ENCODE peak calls at places on chromosomes 12 and 14, in six cellular contexts. W is activated CD4-positive, alpha-beta T cell treated with anti-CD3 and anti-CD28 coated beads for 4 hours; U is WTC11; X is iPS-NIHi11; E is stimulated activated CD4-positive, alpha-beta T cell treated with anti-CD3 and anti-CD28 coated beads, TNF-alpha, amount 100 ng/mL, for 1 hour; R is naive thymus-derived CD8-positive, alpha-beta T cell. H is an unnamed sample.

GRCh38 chr12:120168337-120168736 is 26.2 kb downstream of the GCN1 start:
- DNase-seq in X (no peak), W (no peak), U (no peak), R (no peak), E (no peak), H (no peak)

GRCh38 chr12:100141998-100142850 is 450 bp downstream of the BLTP3B start:
- DNase-seq in E (peak), U (peak), W (peak), X (peak), R (peak), H (no peak)

GRCh38 chr14:65954915-65955314 is 531.3 kb upstream of the CCDC196 start:
- DNase-seq in X (no peak), R (no peak), U (no peak), E (no peak), W (no peak), H (no peak)

GRCh38 chr12:2057041-2057792 is 4.4 kb downstream of the CACNA1C start:
- DNase-seq in W (peak), R (peak), U (peak), E (no peak), X (peak), H (peak)

GRCh38 chr12:124722871-124723270 is 140.8 kb downstream of the SCARB1 start:
- DNase-seq in X (no peak), E (no peak), W (no peak), R (no peak), U (no peak), H (no peak)

GRCh38 chr14:77623201-77623600 is 6.8 kb upstream of the SPTLC2 start:
- DNase-seq in U (no peak), R (no peak), E (no peak), W (no peak), X (no peak), H (no peak)

GRCh38 chr12:34400423-34400881 is 378.2 kb downstream of the ALG10 start:
- DNase-seq in E (no peak), W (no peak), X (no peak), U (no peak), R (no peak), H (no peak)

GRCh38 chr14:64649383-64649998 is 54.7 kb upstream of the PLEKHG3 start:
- DNase-seq in X (no peak), R (no peak), U (no peak), W (no peak), E (no peak), H (peak)

GRCh38 chr14:95156765-95157194 is 549 bp downstream of the DICER1 start:
- DNase-seq in U (peak), E (peak), R (peak), X (peak), W (peak), H (no peak)

GRCh38 chr12:2998789-2999264 is 39.6 kb downstream of the TEAD4 start:
- DNase-seq in W (no peak), R (no peak), E (no peak), X (peak), U (peak), H (peak)

GRCh38 chr14:101253948-101254347 is 307.3 kb upstream of the DIO3 start:
- DNase-seq in R (no peak), U (no peak), W (no peak), E (no peak), X (no peak), H (no peak)

GRCh38 chr12:106369624-106370346 is 12.2 kb downstream of the POLR3B start:
- DNase-seq in W (no peak), E (no peak), U (no peak), R (no peak), X (no peak), H (peak)

GRCh38 chr14:23361320-23361719 is 3.7 kb downstream of the EFS start:
- DNase-seq in W (no peak), R (no peak), X (no peak), E (no peak), U (no peak), H (peak)

GRCh38 chr14:31326111-31326510 is 94.2 kb downstream of the HEATR5A start:
- DNase-seq in W (no peak), X (no peak), R (no peak), U (no peak), E (no peak), H (peak)

GRCh38 chr12:26938660-26939185 is 453 bp downstream of the FGFR1OP2 start:
- DNase-seq in E (no peak), W (peak), X (no peak), R (peak), U (no peak), H (no peak)

GRCh38 chr14:41668346-41668745 is 61.7 kb downstream of the LRFN5 start:
- DNase-seq in R (no peak), X (no peak), W (no peak), U (no peak), E (no peak), H (no peak)

GRCh38 chr12:6662906-6663742 is at the start of gene ING4:
- DNase-seq in E (peak), X (peak), W (peak), R (peak), U (peak), H (peak)

GRCh38 chr12:110338754-110339153 is 57.7 kb downstream of the ATP2A2 start:
- DNase-seq in R (no peak), W (no peak), E (no peak), X (peak), U (no peak), H (peak)

GRCh38 chr14:88986146-88986841 is 161.8 kb downstream of the TTC8 start:
- DNase-seq in R (no peak), E (no peak), W (no peak), U (no peak), X (no peak), H (peak)

GRCh38 chr14:99479903-99480855 is 480 bp downstream of the SETD3 start:
- DNase-seq in E (peak), U (peak), R (peak), W (peak), X (peak), H (peak)

GRCh38 chr12:57093412-57094193 is 4.7 kb downstream of the NAB2 start:
- DNase-seq in R (peak), X (peak), E (peak), U (peak), W (peak), H (peak)

GRCh38 chr12:1289371-1290155 is 298.5 kb downstream of the ERC1 start:
- DNase-seq in W (no peak), R (no peak), X (no peak), U (no peak), E (no peak), H (no peak)

GRCh38 chr12:9364224-9365176 is 156.3 kb upstream of the PZP start:
- DNase-seq in R (no peak), X (peak), E (peak), W (peak), U (peak), H (peak)

GRCh38 chr12:52121848-52122838 is 42.6 kb downstream of the SMIM41 start:
- DNase-seq in U (peak), E (peak), W (peak), R (peak), X (peak), H (peak)

GRCh38 chr12:42482086-42482819 is 107.3 kb downstream of the PRICKLE1 start:
- DNase-seq in U (no peak), R (no peak), E (no peak), W (no peak), X (no peak), H (no peak)

GRCh38 chr14:50319721-50320120 is 7.6 kb downstream of the DMAC2L start:
- DNase-seq in R (no peak), W (no peak), X (no peak), E (no peak), U (no peak), H (peak)

GRCh38 chr14:77607741-77608302 is 8.6 kb downstream of the SPTLC2 start:
- DNase-seq in U (no peak), E (no peak), R (no peak), W (no peak), X (no peak), H (no peak)

GRCh38 chr14:53640695-53641094 is 315.9 kb downstream of the BMP4 start:
- DNase-seq in W (no peak), X (no peak), E (no peak), R (no peak), U (no peak), H (peak)

GRCh38 chr12:54261817-54262402 is 18.0 kb downstream of the CBX5 start:
- DNase-seq in E (no peak), W (no peak), U (no peak), R (no peak), X (no peak), H (no peak)

GRCh38 chr14:72801381-72801812 is 92.5 kb downstream of the DPF3 start:
- DNase-seq in R (no peak), W (no peak), E (no peak), U (no peak), X (no peak), H (peak)

GRCh38 chr12:42918387-42918786 is 328.8 kb upstream of the PRICKLE1 start:
- DNase-seq in W (no peak), U (no peak), E (no peak), X (no peak), R (no peak), H (peak)

GRCh38 chr12:39931857-39932256 is 174.0 kb downstream of the SLC2A13 start:
- DNase-seq in U (no peak), W (no peak), E (no peak), R (no peak), X (no peak), H (no peak)

GRCh38 chr14:89134640-89135039 is 282.4 kb downstream of the FOXN3 start:
- DNase-seq in W (no peak), X (no peak), U (no peak), R (no peak), E (no peak), H (no peak)

GRCh38 chr14:74502236-74503019 is 8.9 kb downstream of the ISCA2 start:
- DNase-seq in E (no peak), X (peak), U (peak), R (no peak), W (no peak), H (peak)

GRCh38 chr12:62601765-62602444 is 135.3 kb downstream of the MON2 start:
- DNase-seq in E (no peak), W (no peak), U (no peak), R (no peak), X (no peak), H (no peak)

H was measured in mesenchymal stem cell.